ENCODE peak calls at places on chromosome 6, in four cellular contexts. One of them, this sample, is unnamed.

GRCh38 chr6:150403458-150404245 is 34.8 kb downstream of the IYD start:
- DNase-seq in K562: no peak
- DNase-seq in GM12878: no peak
- DNase-seq in IMR-90: peak; percentile 83
- DNase-seq in this sample: no peak

GRCh38 chr6:12911387-12911960 is 194.9 kb downstream of the PHACTR1 start:
- DNase-seq in GM12878: no peak
- DNase-seq in IMR-90: peak; percentile 9
- DNase-seq in K562: peak; percentile 17
- DNase-seq in this sample: no peak

GRCh38 chr6:154928325-154928922 is 66.7 kb upstream of the TIAM2 start:
- DNase-seq in IMR-90: peak; percentile 69
- DNase-seq in K562: peak; percentile 69
- DNase-seq in GM12878: peak; percentile 12
- DNase-seq in this sample: no peak

GRCh38 chr6:41706876-41707564 is 28.4 kb downstream of the TFEB start:
- DNase-seq in K562: no peak
- DNase-seq in GM12878: no peak
- DNase-seq in IMR-90: peak; percentile 53
- DNase-seq in this sample: no peak

GRCh38 chr6:4564746-4565145 is 211.5 kb upstream of the CDYL start:
- DNase-seq in K562: no peak
- DNase-seq in GM12878: no peak
- DNase-seq in IMR-90: no peak
- DNase-seq in this sample: no peak

GRCh38 chr6:157635388-157636244 is 187.4 kb upstream of the SNX9 start:
- DNase-seq in IMR-90: no peak
- DNase-seq in K562: peak; percentile 85
- DNase-seq in GM12878: no peak
- DNase-seq in this sample: no peak

GRCh38 chr6:87487555-87487954 is 14.8 kb downstream of the SLC35A1 start:
- DNase-seq in GM12878: no peak
- DNase-seq in K562: no peak
- DNase-seq in IMR-90: peak; percentile 51
- DNase-seq in this sample: no peak

GRCh38 chr6:154806804-154807203 is 73.6 kb downstream of the SCAF8 start:
- DNase-seq in GM12878: no peak
- DNase-seq in K562: no peak
- DNase-seq in IMR-90: peak; percentile 34
- DNase-seq in this sample: no peak

GRCh38 chr6:112951829-112952228 is 604.7 kb downstream of the RFPL4B start:
- DNase-seq in GM12878: no peak
- DNase-seq in IMR-90: no peak
- DNase-seq in K562: peak; percentile 8
- DNase-seq in this sample: no peak

GRCh38 chr6:125798734-125799510 is 8.2 kb downstream of the NCOA7 start:
- DNase-seq in IMR-90: no peak
- DNase-seq in GM12878: peak; percentile 72
- DNase-seq in K562: no peak
- DNase-seq in this sample: no peak

GRCh38 chr6:137717074-137718073 is 149.7 kb upstream of the TNFAIP3 start:
- DNase-seq in K562: no peak
- DNase-seq in GM12878: no peak
- DNase-seq in IMR-90: no peak
- DNase-seq in this sample: no peak

GRCh38 chr6:154893927-154894326 is 101.2 kb upstream of the TIAM2 start:
- DNase-seq in K562: no peak
- DNase-seq in GM12878: no peak
- DNase-seq in IMR-90: peak; percentile 38
- DNase-seq in this sample: no peak

DNA sequence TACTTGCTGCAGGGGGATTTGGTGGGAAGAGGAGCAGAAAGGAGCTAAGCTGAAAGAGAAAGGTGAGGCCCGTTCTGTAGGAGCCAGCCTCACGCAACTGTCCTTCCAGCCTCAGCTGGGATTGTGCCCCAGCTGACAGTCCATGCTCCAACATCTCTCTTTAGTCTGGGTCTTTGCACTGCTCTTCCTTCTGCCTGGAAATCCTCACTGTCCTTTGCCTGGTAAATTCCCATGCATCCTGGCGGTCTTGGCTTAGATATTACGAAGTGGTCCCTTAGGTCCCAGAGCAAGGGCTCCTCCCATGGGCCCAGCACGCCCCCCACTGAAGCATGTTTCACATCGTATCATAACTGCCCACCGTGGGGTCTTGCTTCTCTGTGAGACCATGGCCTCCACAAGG is 52.2 kb downstream of the FGD2 start:
- DNase-seq in K562: no peak
- DNase-seq in IMR-90: no peak
- DNase-seq in GM12878: no peak
- DNase-seq in this sample: no peak
- TF ChIP-seq CHD1 in K562: no peak
- TF ChIP-seq CHD1 in IMR-90: no peak
- TF ChIP-seq CHD1 in GM12878: no peak
- TF ChIP-seq CHD1 in this sample: no peak

GRCh38 chr6:28597924-28598323 is 72.2 kb downstream of the GPX5 start:
- DNase-seq in GM12878: no peak
- DNase-seq in K562: no peak
- DNase-seq in IMR-90: no peak
- DNase-seq in this sample: no peak
- TF ChIP-seq CHD1 in GM12878: no peak
- TF ChIP-seq CHD1 in K562: no peak
- TF ChIP-seq CHD1 in IMR-90: no peak
- TF ChIP-seq CHD1 in this sample: no peak

GRCh38 chr6:39073471-39074355 is 25.1 kb downstream of the GLP1R start:
- DNase-seq in GM12878: no peak
- DNase-seq in K562: no peak
- DNase-seq in IMR-90: no peak
- DNase-seq in this sample: no peak
- TF ChIP-seq CHD1 in GM12878: no peak
- TF ChIP-seq CHD1 in K562: no peak
- TF ChIP-seq CHD1 in IMR-90: no peak
- TF ChIP-seq CHD1 in this sample: no peak

GRCh38 chr6:164612731-164613130 is 696.7 kb downstream of the C6orf118 start:
- DNase-seq in K562: no peak
- DNase-seq in IMR-90: no peak
- DNase-seq in GM12878: no peak
- DNase-seq in this sample: no peak
- TF ChIP-seq CHD1 in K562: no peak
- TF ChIP-seq CHD1 in IMR-90: no peak
- TF ChIP-seq CHD1 in GM12878: no peak
- TF ChIP-seq CHD1 in this sample: no peak

DNA sequence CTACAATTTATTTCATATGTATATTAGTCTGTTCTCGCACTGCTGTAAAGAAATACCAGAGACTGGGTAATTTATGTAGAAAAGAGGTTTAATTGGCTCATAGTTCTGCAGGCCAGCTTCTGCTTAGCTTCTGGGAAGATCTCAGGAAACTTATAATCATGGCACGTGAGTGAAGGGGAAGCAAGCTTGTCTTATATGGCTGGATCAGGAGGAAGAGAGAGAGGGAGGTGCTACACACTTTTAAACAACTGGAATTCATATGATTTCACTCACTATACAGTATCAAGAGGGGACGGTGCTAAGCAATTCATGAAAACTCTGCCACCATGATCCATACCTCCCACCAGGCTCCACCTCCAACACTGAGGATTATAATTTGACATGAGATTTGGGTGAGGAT is 29.9 kb downstream of the PHACTR2 start:
- DNase-seq in K562: no peak
- DNase-seq in GM12878: no peak
- DNase-seq in IMR-90: no peak
- DNase-seq in this sample: no peak
- TF ChIP-seq CHD1 in K562: no peak
- TF ChIP-seq CHD1 in GM12878: no peak
- TF ChIP-seq CHD1 in IMR-90: no peak
- TF ChIP-seq CHD1 in this sample: no peak

GRCh38 chr6:119240257-119241123 is 109.1 kb downstream of the MAN1A1 start:
- DNase-seq in K562: no peak
- DNase-seq in GM12878: no peak
- DNase-seq in IMR-90: no peak
- DNase-seq in this sample: no peak

GRCh38 chr6:119241124-119241491 is 108.5 kb downstream of the MAN1A1 start:
- DNase-seq in K562: no peak
- DNase-seq in IMR-90: peak; percentile 59
- DNase-seq in GM12878: peak; percentile 8
- DNase-seq in this sample: no peak

GRCh38 chr6:119243037-119243436 is 106.5 kb downstream of the MAN1A1 start:
- DNase-seq in GM12878: no peak
- DNase-seq in K562: no peak
- DNase-seq in IMR-90: no peak
- DNase-seq in this sample: no peak

GRCh38 chr6:119241540-119242309 is 107.8 kb downstream of the MAN1A1 start:
- DNase-seq in K562: no peak
- DNase-seq in GM12878: no peak
- DNase-seq in IMR-90: no peak
- DNase-seq in this sample: no peak

DNA sequence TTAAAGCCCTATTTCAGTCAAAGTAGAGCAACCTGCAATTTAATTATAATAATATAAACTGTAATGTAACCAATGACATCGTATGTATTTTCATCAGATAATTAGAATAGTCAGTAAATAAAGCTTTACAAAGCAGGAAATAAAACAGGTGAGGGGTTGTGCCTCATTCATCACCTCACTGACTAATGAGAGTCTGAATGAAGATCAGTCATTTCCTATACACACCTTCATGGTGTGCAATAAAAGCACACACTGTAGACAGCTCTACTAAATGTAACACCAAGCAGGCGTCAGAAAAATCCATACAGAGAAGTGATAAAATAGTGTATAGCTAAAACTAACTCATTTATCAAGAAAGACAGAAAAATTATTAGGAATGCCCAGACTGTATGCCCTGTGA is 105.9 kb downstream of the MAN1A1 start:
- DNase-seq in GM12878: no peak
- DNase-seq in IMR-90: no peak
- DNase-seq in K562: no peak
- DNase-seq in this sample: no peak
- TF ChIP-seq CHD1 in GM12878: no peak
- TF ChIP-seq CHD1 in IMR-90: no peak
- TF ChIP-seq CHD1 in K562: no peak
- TF ChIP-seq CHD1 in this sample: no peak

DNA sequence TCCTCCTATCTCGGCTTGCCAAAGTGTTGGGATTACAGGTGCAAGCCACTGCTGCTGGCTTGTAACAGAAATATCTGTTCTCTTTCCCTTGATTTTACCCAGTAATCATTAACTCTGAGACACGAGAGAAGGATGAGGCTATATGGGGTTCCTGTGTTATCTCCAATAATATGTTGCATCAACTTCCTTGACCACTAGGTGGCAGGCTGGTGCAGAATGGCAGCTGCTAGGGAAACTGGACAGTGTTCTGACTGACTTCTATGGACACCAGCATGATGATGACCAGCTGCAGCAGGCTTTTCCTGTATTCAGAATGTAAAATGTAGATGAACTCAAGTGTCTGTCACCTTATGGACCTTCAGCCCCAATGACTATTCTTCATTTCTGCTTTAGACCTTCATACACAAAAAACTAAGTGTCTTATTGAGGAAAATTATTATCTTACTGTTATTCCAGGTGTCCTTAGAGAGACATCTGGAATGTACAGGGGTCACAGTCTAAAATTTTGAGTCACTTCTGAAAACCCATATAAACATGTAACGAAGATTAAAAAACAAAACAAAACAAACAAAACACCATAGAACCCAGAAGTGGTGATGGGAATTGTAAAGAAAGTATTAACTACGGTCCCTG is 20.4 kb upstream of the CD109 start:
- DNase-seq in IMR-90: peak; percentile 81
- DNase-seq in GM12878: no peak
- DNase-seq in K562: peak; percentile 66
- DNase-seq in this sample: no peak
- TF ChIP-seq CHD1 in IMR-90: no peak
- TF ChIP-seq CHD1 in GM12878: no peak
- TF ChIP-seq CHD1 in K562: no peak
- TF ChIP-seq CHD1 in this sample: no peak